ENCODE peak calls at places on chromosomes 5 and 9, in seven cellular contexts. E, L, S, U, A, T and F are unnamed samples.

GRCh38 chr9:99013550-99013949 is 69.8 kb downstream of the COL15A1 start:
- DNase-seq in L (no peak), A (no peak), E (no peak), T (no peak), S (peak), U (no peak), F (no peak)

GRCh38 chr5:180824630-180825476 is 22.2 kb upstream of the MGAT1 start:
- DNase-seq in E (no peak), S (no peak), L (no peak), T (no peak), U (no peak), A (no peak), F (no peak)

GRCh38 chr5:112159435-112159834 is 259.6 kb downstream of the EPB41L4A start:
- DNase-seq in L (no peak), A (no peak), U (no peak), T (no peak), S (no peak), E (no peak), F (no peak)

GRCh38 chr5:137921931-137922330 is 32.7 kb downstream of the PKD2L2 start:
- DNase-seq in E (no peak), A (no peak), L (peak), S (peak), U (no peak), T (no peak), F (peak)

GRCh38 chr9:87445646-87446045 is 52.0 kb upstream of the DAPK1 start:
- DNase-seq in S (no peak), A (peak), T (peak), U (peak), E (peak), L (peak), F (peak)

GRCh38 chr5:118069452-118069851 is 918.9 kb downstream of the DTWD2 start:
- DNase-seq in A (no peak), E (no peak), S (no peak), T (no peak), U (no peak), L (no peak), F (no peak)

GRCh38 chr5:127878174-127878750 is 175.1 kb downstream of the CCDC192 start:
- DNase-seq in E (peak), A (peak), U (peak), L (peak), T (peak), S (peak), F (peak)

GRCh38 chr5:150780816-150781221 is 2.3 kb downstream of the SMIM3 start:
- DNase-seq in S (peak), T (peak), L (peak), A (no peak), U (no peak), E (peak), F (peak)

GRCh38 chr9:78122631-78123030 is 91.0 kb upstream of the GNAQ start:
- DNase-seq in L (peak), S (peak), A (no peak), U (no peak), E (peak), T (no peak), F (no peak)

GRCh38 chr5:115461506-115462290 is 82.9 kb downstream of the FEM1C start:
- DNase-seq in U (no peak), S (peak), A (no peak), L (peak), T (peak), E (peak), F (peak)

GRCh38 chr9:120663380-120663779 is 50.9 kb downstream of the MEGF9 start:
- DNase-seq in E (no peak), T (no peak), S (no peak), A (no peak), L (no peak), U (no peak), F (no peak)

GRCh38 chr5:91223886-91224285 is 159.2 kb downstream of the ARRDC3 start:
- DNase-seq in A (no peak), S (no peak), L (peak), T (peak), U (no peak), E (peak), F (no peak)